ENCODE peak calls at places on chromosomes 6 and 20, in eight cellular contexts. D is lower leg skin, R is esophagus squamous epithelium, C is uterus, N is K562, A is IMR-90, O is transverse colon, Z is heart left ventricle. B is an unnamed sample.

GRCh38 chr20:62605996-62606395 is 36.3 kb upstream of the SLCO4A1 start:
- DNase-seq in C (no peak), O (no peak), N (no peak), A (no peak), Z (peak), R (no peak), D (no peak), B (no peak)

GRCh38 chr6:699319-699718 is 6.4 kb upstream of the EXOC2 start:
- DNase-seq in O (no peak), Z (no peak), N (no peak), A (peak), C (no peak), D (no peak), R (no peak), B (no peak)

GRCh38 chr6:168666170-168666569 is 225.2 kb downstream of the SMOC2 start:
- DNase-seq in Z (no peak), A (no peak), R (no peak), N (no peak), C (peak), O (no peak), D (no peak), B (no peak)

GRCh38 chr20:40986774-40987173 is 41.8 kb upstream of the TOP1 start:
- DNase-seq in N (no peak), O (no peak), R (no peak), D (no peak), C (no peak), A (no peak), Z (no peak), B (no peak)

GRCh38 chr6:123117145-123117908 is 121.3 kb downstream of the CLVS2 start:
- DNase-seq in N (no peak), Z (no peak), C (no peak), R (no peak), A (no peak), D (no peak), O (no peak), B (no peak)

GRCh38 chr6:21740719-21741118 is 147.2 kb downstream of the SOX4 start:
- DNase-seq in A (peak), R (no peak), N (no peak), C (no peak), O (no peak), D (no peak), Z (no peak), B (no peak)

GRCh38 chr6:44966449-44967091 is 361.6 kb upstream of the RUNX2 start:
- DNase-seq in O (no peak), A (peak), C (no peak), R (no peak), N (peak), D (no peak), Z (no peak), B (peak)

GRCh38 chr6:3819161-3820110 is 29.7 kb upstream of the FAM50B start:
- DNase-seq in R (no peak), O (no peak), C (no peak), D (peak), Z (no peak), N (no peak), A (no peak), B (no peak)

GRCh38 chr20:40882173-40882572 is 146.4 kb upstream of the TOP1 start:
- DNase-seq in Z (no peak), D (no peak), R (no peak), N (no peak), C (no peak), O (no peak), A (no peak), B (no peak)

GRCh38 chr6:99066041-99066440 is 118.3 kb upstream of the FBXL4 start:
- DNase-seq in C (no peak), Z (no peak), A (no peak), R (no peak), N (no peak), D (no peak), O (no peak), B (no peak)

GRCh38 chr20:63465380-63466249 is 6.8 kb downstream of the KCNQ2 start:
- DNase-seq in O (no peak), N (no peak), Z (no peak), R (no peak), A (no peak), D (no peak), C (no peak), B (no peak)

GRCh38 chr6:69825904-69826303 is 29.1 kb upstream of the LMBRD1 start:
- DNase-seq in C (no peak), R (no peak), O (no peak), N (no peak), A (peak), D (no peak), Z (no peak), B (no peak)

GRCh38 chr6:51514396-51515051 is 572.9 kb downstream of the PKHD1 start:
- DNase-seq in O (no peak), R (no peak), A (no peak), C (no peak), Z (no peak), D (no peak), N (no peak), B (no peak)

GRCh38 chr20:63736893-63737689 is 627 bp downstream of the LIME1 start:
- DNase-seq in N (no peak), D (peak), A (no peak), O (peak), C (peak), Z (no peak), R (no peak), B (no peak)

GRCh38 chr20:63642518-63643247 is 10.5 kb downstream of the STMN3 start:
- DNase-seq in R (no peak), N (peak), O (peak), Z (no peak), A (no peak), D (no peak), C (no peak), B (no peak)

GRCh38 chr20:37225146-37225545 is 36.5 kb downstream of the GHRH start:
- DNase-seq in C (no peak), D (peak), A (no peak), N (no peak), Z (no peak), O (no peak), R (no peak), B (no peak)

GRCh38 chr20:23088891-23089290 is 2.8 kb upstream of the CD93 start:
- DNase-seq in Z (no peak), R (no peak), O (no peak), A (no peak), D (no peak), N (no peak), C (no peak), B (no peak)

GRCh38 chr6:7628479-7628878 is 38.5 kb downstream of the SNRNP48 start:
- DNase-seq in D (no peak), Z (no peak), N (no peak), C (no peak), R (no peak), O (no peak), A (peak), B (no peak)

GRCh38 chr20:22511943-22512910 is 72.1 kb downstream of the FOXA2 start:
- DNase-seq in Z (no peak), R (no peak), C (no peak), N (peak), O (peak), A (no peak), D (no peak), B (no peak)

GRCh38 chr6:83952830-83953229 is 80.7 kb upstream of the MRAP2 start:
- DNase-seq in C (no peak), R (no peak), Z (no peak), D (no peak), O (no peak), A (no peak), N (no peak), B (no peak)

GRCh38 chr6:139533573-139534471 is 159.4 kb upstream of the CITED2 start:
- DNase-seq in D (no peak), Z (no peak), C (no peak), A (peak), R (no peak), N (peak), O (peak), B (peak)

GRCh38 chr6:38378801-38379200 is 260.9 kb downstream of the BTBD9 start:
- DNase-seq in D (no peak), O (no peak), R (no peak), Z (no peak), C (no peak), N (no peak), A (peak), B (no peak)

GRCh38 chr20:35093245-35093884 is 758 bp upstream of the TRPC4AP start:
- DNase-seq in A (peak), N (no peak), Z (no peak), R (no peak), C (no peak), D (no peak), O (no peak), B (no peak)

GRCh38 chr6:163780993-163781392 is 366.5 kb downstream of the QKI start:
- DNase-seq in O (no peak), Z (peak), N (no peak), A (peak), R (no peak), C (no peak), D (no peak), B (no peak)

GRCh38 chr6:37565267-37566208 is 65.8 kb upstream of the CCDC167 start:
- DNase-seq in N (no peak), R (no peak), C (no peak), O (no peak), Z (no peak), A (no peak), D (no peak), B (no peak)

GRCh38 chr20:14764511-14765369 is 427.3 kb upstream of the FLRT3 start:
- DNase-seq in C (no peak), N (no peak), D (no peak), A (no peak), R (no peak), Z (no peak), O (peak), B (no peak)

GRCh38 chr6:7106752-7107577 is 796 bp upstream of the RREB1 start:
- DNase-seq in D (peak), Z (peak), N (peak), R (no peak), O (peak), A (peak), C (peak), B (peak)

GRCh38 chr6:51618563-51618962 is 468.9 kb downstream of the PKHD1 start:
- DNase-seq in R (no peak), C (no peak), N (peak), A (no peak), D (no peak), Z (no peak), O (no peak), B (peak)

GRCh38 chr6:117613920-117614535 is 11.7 kb upstream of the GOPC start:
- DNase-seq in D (no peak), O (no peak), R (no peak), C (no peak), A (no peak), N (no peak), Z (no peak), B (no peak)

GRCh38 chr6:84260926-84261325 is 33.5 kb upstream of the CEP162 start:
- DNase-seq in A (no peak), C (no peak), D (no peak), O (no peak), N (no peak), Z (no peak), R (no peak), B (no peak)

GRCh38 chr6:159931112-159931511 is 37.8 kb upstream of the IGF2R start:
- DNase-seq in C (no peak), A (no peak), Z (no peak), O (no peak), D (no peak), R (no peak), N (no peak), B (no peak)

GRCh38 chr6:89122625-89123024 is 4.8 kb upstream of the SRSF12 start:
- DNase-seq in R (no peak), Z (no peak), D (no peak), A (peak), C (no peak), O (no peak), N (no peak), B (peak)

GRCh38 chr20:33664762-33665144 is 2.0 kb upstream of the ACTL10 start:
- DNase-seq in R (no peak), A (no peak), O (no peak), D (no peak), C (no peak), Z (peak), N (no peak), B (no peak)
- TF ChIP-seq POLR2A in R (no peak), A (no peak), O (no peak), D (no peak), C (no peak), Z (no peak), N (peak), B (no peak)

GRCh38 chr6:79232696-79233462 is 1.6 kb downstream of the HMGN3 start:
- DNase-seq in C (no peak), D (no peak), Z (no peak), R (no peak), N (no peak), A (no peak), O (no peak), B (no peak)

GRCh38 chr6:79230149-79230548 is 4.3 kb downstream of the HMGN3 start:
- DNase-seq in R (no peak), A (no peak), C (no peak), O (no peak), N (no peak), D (no peak), Z (no peak), B (no peak)

GRCh38 chr6:79234150-79235022 is at the start of gene HMGN3:
- DNase-seq in A (peak), N (peak), D (peak), C (peak), Z (peak), R (peak), O (peak), B (peak)

GRCh38 chr6:79231101-79231500 is 3.4 kb downstream of the HMGN3 start:
- DNase-seq in Z (no peak), C (no peak), R (no peak), A (no peak), D (no peak), O (no peak), N (no peak), B (no peak)

DNA sequence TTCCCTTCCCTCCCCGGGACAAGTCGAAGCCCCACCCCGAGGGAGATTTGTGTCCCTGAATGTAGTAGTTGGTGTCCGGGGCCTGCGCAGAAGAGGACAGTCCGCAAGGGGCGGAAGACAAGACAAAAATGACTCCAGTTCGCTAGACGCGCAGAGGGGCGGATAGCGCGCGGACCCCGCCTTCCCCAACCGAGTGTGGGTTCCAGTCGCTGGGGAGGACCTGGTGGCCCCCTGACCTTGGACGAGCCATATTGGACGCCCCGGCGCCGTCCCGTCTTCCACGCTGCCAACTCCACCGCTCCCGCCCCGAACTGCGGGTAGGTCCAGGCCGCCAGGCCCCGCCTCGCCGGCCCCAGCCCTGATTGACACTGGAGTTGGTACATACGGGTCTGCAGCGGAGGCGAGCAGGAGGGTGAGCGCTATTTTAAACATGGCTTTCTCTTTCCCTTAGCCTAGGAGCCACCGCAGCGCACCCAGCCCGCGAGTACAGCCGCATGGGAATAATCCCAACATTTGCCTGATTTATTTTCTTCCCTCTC is 802 bp downstream of the HMGN3 start:
- DNase-seq in R (peak), D (peak), A (peak), C (peak), Z (peak), N (peak), O (peak), B (peak)
- TF ChIP-seq POLR2A in R (no peak), D (no peak), A (peak), C (peak), Z (peak), N (peak), O (peak), B (peak)

DNA sequence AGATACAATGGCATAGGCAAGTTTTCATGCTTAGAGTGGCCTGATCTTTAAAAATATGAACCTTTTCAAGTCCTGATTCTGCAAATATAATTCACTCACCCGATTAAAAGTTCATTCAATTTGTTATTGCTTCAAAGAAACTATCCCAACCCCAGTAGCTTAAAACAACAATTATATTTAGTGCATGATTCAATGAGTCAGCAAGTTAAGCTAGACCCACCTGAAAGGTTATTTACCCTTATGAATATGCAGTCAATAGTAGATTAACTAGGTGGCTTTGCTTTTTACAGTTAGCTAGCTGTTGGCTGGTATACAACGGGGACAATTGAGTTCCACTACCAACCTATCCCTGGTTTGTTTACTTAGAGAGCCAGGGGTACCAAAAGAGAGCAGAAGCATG is 95.6 kb upstream of the ANKEF1 start:
- DNase-seq in O (no peak), Z (no peak), C (no peak), A (no peak), D (no peak), N (no peak), R (no peak), B (no peak)
- TF ChIP-seq POLR2A in O (no peak), Z (no peak), C (no peak), A (no peak), D (no peak), N (no peak), R (no peak), B (no peak)

DNA sequence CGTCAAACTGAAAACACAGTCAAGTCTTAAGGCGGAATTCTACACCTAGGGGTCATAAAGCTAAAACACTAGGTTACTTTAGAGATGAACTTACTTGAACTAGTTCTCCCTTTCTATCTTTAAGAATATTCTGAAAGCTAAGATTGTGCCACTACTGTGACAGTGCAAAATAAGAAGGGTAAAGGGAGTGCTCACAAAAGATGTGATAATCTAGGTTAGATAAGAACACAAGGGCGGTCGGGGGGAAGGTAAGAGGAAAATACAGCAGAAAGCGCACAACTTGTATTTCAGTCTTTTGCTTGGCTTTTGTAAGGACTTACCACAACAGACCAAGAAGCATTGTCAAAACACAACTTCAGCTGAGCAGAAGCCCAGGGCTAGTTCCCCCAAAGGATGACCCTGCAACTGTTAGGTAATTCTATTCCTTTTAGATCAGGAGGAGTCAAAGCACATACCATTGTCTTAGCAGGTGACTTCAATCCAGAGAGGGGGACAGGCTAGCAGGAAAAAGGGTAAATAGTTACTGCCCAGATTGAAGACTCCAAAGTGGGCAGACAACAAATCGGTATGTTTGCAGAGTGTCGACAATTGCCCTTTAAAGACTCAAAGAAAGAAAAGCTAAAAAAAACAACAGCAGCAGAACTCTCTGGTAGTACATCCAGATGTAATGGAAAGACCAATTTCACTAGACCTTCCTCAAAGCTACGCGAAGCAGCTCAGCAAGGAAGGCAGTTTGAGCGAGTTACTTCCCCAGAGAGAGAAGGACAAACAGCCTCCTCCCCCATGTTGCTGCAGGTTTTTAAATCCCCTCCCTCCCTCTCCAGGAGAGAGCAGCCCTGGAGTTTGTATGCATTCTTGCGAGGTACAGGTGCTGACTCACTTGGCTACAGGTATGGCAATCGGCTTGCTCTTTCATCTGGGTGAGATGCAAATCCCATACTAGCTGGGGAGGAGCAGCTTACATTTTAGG is 59.0 kb downstream of the RIPOR2 start:
- DNase-seq in C (no peak), Z (no peak), O (no peak), D (no peak), N (no peak), R (no peak), A (no peak), B (no peak)
- TF ChIP-seq POLR2A in C (no peak), Z (no peak), O (no peak), D (no peak), N (no peak), R (no peak), A (no peak), B (no peak)

GRCh38 chr6:166556871-166557322 is 29.6 kb downstream of the RAMACL start:
- DNase-seq in D (peak), R (peak), Z (peak), N (no peak), C (peak), O (peak), A (peak), B (no peak)
- TF ChIP-seq POLR2A in D (no peak), R (no peak), Z (peak), N (no peak), C (no peak), O (no peak), A (no peak), B (no peak)

GRCh38 chr6:111088668-111089003 is 1.3 kb downstream of the SLC16A10 start:
- DNase-seq in O (no peak), R (no peak), N (no peak), A (no peak), D (no peak), C (no peak), Z (no peak), B (no peak)

GRCh38 chr6:111087871-111088667 is 766 bp downstream of the SLC16A10 start:
- DNase-seq in A (no peak), O (peak), C (no peak), R (no peak), N (no peak), D (no peak), Z (no peak), B (peak)

GRCh38 chr6:111086685-111087084 is 618 bp upstream of the SLC16A10 start:
- DNase-seq in R (no peak), C (no peak), Z (no peak), D (no peak), O (no peak), A (no peak), N (no peak), B (no peak)

GRCh38 chr6:111090766-111091165 is 3.5 kb downstream of the SLC16A10 start:
- DNase-seq in C (no peak), A (no peak), N (no peak), R (no peak), Z (no peak), D (no peak), O (no peak), B (no peak)

DNA sequence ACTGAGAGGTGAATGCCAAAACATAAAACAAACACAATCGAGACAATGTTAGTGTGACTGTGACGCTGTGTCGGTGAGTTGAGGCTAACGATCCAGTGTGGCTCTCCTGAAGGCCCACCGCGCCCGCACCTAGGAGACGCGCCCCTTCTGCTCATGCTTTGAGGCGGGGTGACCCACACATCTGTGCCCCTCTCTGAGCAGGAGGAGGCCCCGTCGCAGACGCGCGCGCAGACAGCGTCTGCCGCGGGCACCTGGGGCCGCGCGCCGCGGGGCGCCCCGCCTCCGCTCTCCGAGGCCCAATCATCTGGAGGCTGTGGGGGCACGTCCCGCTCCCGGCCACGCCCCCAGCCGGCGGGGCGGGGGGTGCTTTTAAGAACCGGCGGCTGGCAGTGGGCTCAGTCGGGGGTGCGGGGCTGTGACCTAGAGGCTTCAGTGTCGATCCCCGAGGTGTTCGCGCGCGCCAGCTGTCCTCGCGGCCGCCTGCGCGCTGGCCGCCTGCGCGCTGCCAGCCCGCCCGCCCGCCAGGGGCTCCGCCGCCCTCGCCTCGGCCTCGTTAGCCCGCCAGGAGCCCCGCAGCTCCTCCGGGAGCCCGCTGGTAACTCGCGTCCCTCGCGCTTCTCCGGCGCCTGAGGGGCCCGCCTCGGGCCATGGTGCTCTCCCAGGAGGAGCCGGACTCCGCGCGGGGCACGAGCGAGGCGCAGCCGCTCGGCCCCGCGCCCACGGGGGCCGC is at the start of gene SLC16A10:
- DNase-seq in C (peak), N (peak), A (no peak), O (peak), Z (peak), D (peak), R (no peak), B (peak)
- TF ChIP-seq POLR2A in C (peak), N (no peak), A (no peak), O (peak), Z (peak), D (no peak), R (no peak), B (peak)

GRCh38 chr6:133952815-133953633 is at the start of gene TBPL1:
- DNase-seq in C (peak), D (peak), R (peak), A (peak), Z (peak), O (peak), N (peak), B (peak)
- TF ChIP-seq POLR2A in C (no peak), D (no peak), R (no peak), A (peak), Z (peak), O (peak), N (peak), B (peak)